ENCODE peak calls at places on chromosomes 12 and 14, in seven cellular contexts. E, J, P, F, Y, Q and W are unnamed samples.

GRCh38 chr12:52278931-52279682 is 4.7 kb downstream of the KRT86 start:
- DNase-seq in E (peak), J (peak), P (peak), F (no peak), Y (peak), Q (peak), W (no peak)

GRCh38 chr14:87430810-87431209 is 562.2 kb downstream of the GALC start:
- DNase-seq in E (peak), J (no peak), P (no peak), F (no peak), Y (no peak), Q (no peak), W (peak)

GRCh38 chr12:46358791-46359666 is 13.5 kb downstream of the SLC38A2 start:
- DNase-seq in E (no peak), J (no peak), P (no peak), F (no peak), Y (no peak), Q (no peak), W (no peak)

GRCh38 chr14:20460458-20461229 is 590 bp downstream of the PIP4P1 start:
- DNase-seq in E (no peak), J (no peak), P (no peak), F (peak), Y (peak), Q (peak), W (no peak)

GRCh38 chr14:62162998-62163589 is 400.9 kb downstream of the SNAPC1 start:
- DNase-seq in E (peak), J (peak), P (peak), F (no peak), Y (peak), Q (no peak), W (peak)

GRCh38 chr12:46153267-46153872 is 115.5 kb downstream of the SLC38A1 start:
- DNase-seq in E (peak), J (peak), P (peak), F (no peak), Y (no peak), Q (no peak), W (no peak)

GRCh38 chr12:6322352-6322751 is 11.9 kb downstream of the PLEKHG6 start:
- DNase-seq in E (no peak), J (no peak), P (no peak), F (no peak), Y (no peak), Q (no peak), W (no peak)

GRCh38 chr12:131901431-131902331 is 7.3 kb downstream of the ULK1 start:
- DNase-seq in E (no peak), J (no peak), P (no peak), F (no peak), Y (no peak), Q (no peak), W (no peak)

GRCh38 chr14:22598896-22599244 is 770 bp downstream of the ABHD4 start:
- DNase-seq in E (peak), J (no peak), P (peak), F (no peak), Y (peak), Q (no peak), W (no peak)

GRCh38 chr14:22849212-22849819 is 12.9 kb downstream of the MMP14 start:
- DNase-seq in E (no peak), J (peak), P (no peak), F (no peak), Y (no peak), Q (no peak), W (no peak)

GRCh38 chr14:47715330-47715729 is 39.9 kb upstream of the MDGA2 start:
- DNase-seq in E (no peak), J (no peak), P (peak), F (no peak), Y (no peak), Q (no peak), W (no peak)

GRCh38 chr12:68236421-68237059 is 10.9 kb upstream of the IL26 start:
- DNase-seq in E (peak), J (no peak), P (no peak), F (peak), Y (peak), Q (no peak), W (no peak)
- TF ChIP-seq SIN3A in E (no peak), J (no peak), P (no peak), F (no peak), Y (no peak), Q (no peak), W (no peak)

DNA sequence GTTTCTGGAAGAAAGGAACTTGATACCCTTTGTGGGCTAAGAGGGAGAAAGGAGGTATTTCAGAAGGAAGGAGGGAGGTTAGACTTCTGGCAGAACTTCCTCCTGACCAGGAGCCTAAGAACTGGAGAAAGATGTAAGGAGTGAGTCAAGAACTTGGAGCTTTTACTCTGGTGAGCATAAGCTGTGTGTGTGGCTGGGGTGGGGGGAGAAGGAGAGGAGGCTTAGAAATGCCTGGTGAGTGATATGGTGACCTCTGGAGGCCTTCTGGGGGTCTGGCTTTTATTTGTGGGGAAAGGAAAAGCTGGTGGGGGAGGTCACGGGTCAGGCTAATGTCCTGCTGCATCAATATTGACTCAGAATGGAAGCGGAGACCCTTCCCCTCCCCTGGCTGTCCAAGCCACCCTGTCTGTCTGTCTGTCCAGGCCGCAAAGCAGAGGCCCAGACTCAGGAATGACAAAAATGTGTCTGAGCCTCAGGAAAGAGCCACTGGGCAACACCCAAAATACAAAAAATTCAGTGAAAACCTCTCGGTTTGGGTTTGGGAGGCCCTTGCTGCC is 4.8 kb downstream of the LRP1 start:
- DNase-seq in E (no peak), J (no peak), P (no peak), F (no peak), Y (no peak), Q (no peak), W (no peak)
- TF ChIP-seq SIN3A in E (no peak), J (no peak), P (no peak), F (no peak), Y (no peak), Q (no peak), W (no peak)

GRCh38 chr12:77294016-77294415 is 228.6 kb upstream of the E2F7 start:
- DNase-seq in E (no peak), J (no peak), P (no peak), F (no peak), Y (no peak), Q (no peak), W (no peak)
- TF ChIP-seq SIN3A in E (no peak), J (no peak), P (no peak), F (no peak), Y (no peak), Q (no peak), W (no peak)

GRCh38 chr14:34501004-34501580 is 38.4 kb downstream of the EAPP start:
- DNase-seq in E (no peak), J (no peak), P (no peak), F (no peak), Y (no peak), Q (no peak), W (no peak)
- TF ChIP-seq SIN3A in E (no peak), J (no peak), P (no peak), F (no peak), Y (no peak), Q (no peak), W (no peak)

GRCh38 chr12:62813031-62813829 is 121.7 kb downstream of the PPM1H start:
- DNase-seq in E (no peak), J (peak), P (peak), F (no peak), Y (peak), Q (peak), W (peak)
- TF ChIP-seq SIN3A in E (no peak), J (no peak), P (no peak), F (no peak), Y (no peak), Q (no peak), W (no peak)

GRCh38 chr12:81598205-81598604 is 160.9 kb downstream of the PPFIA2 start:
- DNase-seq in E (no peak), J (peak), P (no peak), F (no peak), Y (no peak), Q (no peak), W (no peak)
- TF ChIP-seq SIN3A in E (no peak), J (no peak), P (no peak), F (no peak), Y (no peak), Q (no peak), W (no peak)

GRCh38 chr12:107903377-107904061 is 129.0 kb downstream of the ASCL4 start:
- DNase-seq in E (no peak), J (peak), P (no peak), F (peak), Y (peak), Q (peak), W (no peak)
- TF ChIP-seq SIN3A in E (no peak), J (no peak), P (no peak), F (no peak), Y (peak), Q (no peak), W (no peak)

DNA sequence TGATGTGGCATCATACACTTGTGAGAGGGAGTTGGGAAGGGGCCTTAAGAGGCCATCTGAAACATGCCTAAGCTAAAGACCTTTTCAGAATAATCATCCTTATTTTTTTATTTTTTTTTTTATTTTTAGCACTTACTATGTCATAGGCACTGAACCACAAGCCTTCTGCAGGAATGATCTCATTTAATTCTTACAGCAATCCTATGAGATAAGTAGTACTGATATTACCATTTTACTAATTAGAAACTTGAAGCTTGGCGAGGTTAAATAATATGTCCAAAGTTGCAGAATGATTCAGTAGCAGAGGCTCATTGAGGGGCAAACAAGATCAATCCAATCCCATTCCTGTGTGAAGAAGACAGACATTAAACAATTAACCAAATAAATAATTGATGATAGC is 33.4 kb upstream of the DDHD1 start:
- DNase-seq in E (no peak), J (no peak), P (no peak), F (no peak), Y (no peak), Q (no peak), W (no peak)
- TF ChIP-seq SIN3A in E (no peak), J (no peak), P (no peak), F (no peak), Y (no peak), Q (no peak), W (no peak)